ENCODE peak calls at places on chromosomes 3 and 15, in seven cellular contexts. L, B, G, T, Z, I and Y are unnamed samples.
A peak's percentile ranks its signal among the peaks of the same experiment; 100 is the strongest.

GRCh38 chr3:46299608-46300460 is 54.1 kb upstream of the CCR2 start:
- DNase-seq in L (no peak), B (no peak), G (no peak), T (no peak), Z (no peak), I (no peak), Y (no peak)

GRCh38 chr3:42839616-42840015 is 30.4 kb downstream of the ACKR2 start:
- DNase-seq in L (no peak), B (no peak), G (peak; percentile 77), T (peak; percentile 27), Z (no peak), I (peak; percentile 49), Y (peak; percentile 57)

GRCh38 chr3:197445886-197446631 is 109.7 kb downstream of the BDH1 start:
- DNase-seq in L (no peak), B (no peak), G (no peak), T (no peak), Z (no peak), I (no peak), Y (no peak)

GRCh38 chr3:172586447-172586846 is 63.2 kb upstream of the TNFSF10 start:
- DNase-seq in L (no peak), B (no peak), G (peak; percentile 45), T (no peak), Z (no peak), I (no peak), Y (no peak)

GRCh38 chr15:75174102-75174501 is 27.6 kb upstream of the C15orf39 start:
- DNase-seq in L (no peak), B (no peak), G (no peak), T (no peak), Z (no peak), I (no peak), Y (no peak)

GRCh38 chr15:101633356-101633755 is 18.8 kb downstream of the TM2D3 start:
- DNase-seq in L (no peak), B (no peak), G (no peak), T (no peak), Z (no peak), I (no peak), Y (no peak)

GRCh38 chr15:35279811-35280210 is 194.7 kb upstream of the NANOGP8 start:
- DNase-seq in L (no peak), B (no peak), G (no peak), T (no peak), Z (no peak), I (no peak), Y (no peak)

GRCh38 chr15:55008397-55008796 is 188.3 kb downstream of the RSL24D1 start:
- DNase-seq in L (no peak), B (no peak), G (no peak), T (no peak), Z (no peak), I (no peak), Y (no peak)

GRCh38 chr15:43225201-43225949 is 4.6 kb upstream of the EPB42 start:
- DNase-seq in L (no peak), B (no peak), G (peak; percentile 82), T (no peak), Z (no peak), I (peak; percentile 32), Y (peak; percentile 71)

GRCh38 chr3:49174586-49174985 is 3.2 kb downstream of the KLHDC8B start:
- DNase-seq in L (no peak), B (no peak), G (no peak), T (no peak), Z (no peak), I (no peak), Y (no peak)

GRCh38 chr15:50911001-50911400 is 2.5 kb downstream of the AP4E1 start:
- DNase-seq in L (no peak), B (no peak), G (peak; percentile 96), T (no peak), Z (no peak), I (no peak), Y (peak; percentile 6)

GRCh38 chr3:128231596-128231995 is 78.3 kb downstream of the EEFSEC start:
- DNase-seq in L (no peak), B (no peak), G (no peak), T (no peak), Z (no peak), I (no peak), Y (no peak)

GRCh38 chr3:8793242-8793641 is 23.8 kb upstream of the OXTR start:
- DNase-seq in L (no peak), B (no peak), G (peak; percentile 53), T (no peak), Z (no peak), I (no peak), Y (peak; percentile 62)

GRCh38 chr3:34364345-34364744 is 565.9 kb downstream of the PDCD6IP start:
- DNase-seq in L (no peak), B (no peak), G (no peak), T (no peak), Z (no peak), I (no peak), Y (no peak)